ENCODE peak calls at places on chromosome 16, in six cellular contexts. S is AG09309, R is mucosa of descending colon, D is fibroblast of pulmonary artery, T is neural progenitor cell, B is lung. P is an unnamed sample.

GRCh38 chr16:49527621-49528020 is 154.0 kb downstream of the C16orf78 start:
- DNase-seq in R (no peak), T (no peak), D (peak), S (no peak), B (no peak), P (no peak)

GRCh38 chr16:81578015-81578554 is 133.5 kb downstream of the CMIP start:
- DNase-seq in T (no peak), S (no peak), R (no peak), D (no peak), B (no peak), P (no peak)

GRCh38 chr16:9033125-9033830 is 58.2 kb upstream of the HAPSTR1 start:
- DNase-seq in T (peak), B (no peak), R (peak), D (peak), S (no peak), P (peak)

GRCh38 chr16:75306102-75306762 is 54.8 kb upstream of the BCAR1 start:
- DNase-seq in B (no peak), S (no peak), D (no peak), T (no peak), R (peak), P (no peak)

GRCh38 chr16:22926105-22926751 is 112.3 kb downstream of the HS3ST2 start:
- DNase-seq in R (no peak), T (no peak), B (no peak), D (no peak), S (no peak), P (no peak)

GRCh38 chr16:85913141-85913601 is 14.2 kb downstream of the IRF8 start:
- DNase-seq in B (no peak), T (peak), R (no peak), S (no peak), D (no peak), P (no peak)

GRCh38 chr16:8848939-8849391 is 19.8 kb downstream of the CARHSP1 start:
- DNase-seq in R (no peak), D (no peak), B (no peak), S (no peak), T (no peak), P (no peak)

GRCh38 chr16:82761236-82761635 is 134.5 kb downstream of the CDH13 start:
- DNase-seq in B (peak), T (no peak), R (no peak), D (peak), S (peak), P (no peak)

GRCh38 chr16:13036600-13036999 is 135.2 kb downstream of the SHISA9 start:
- DNase-seq in B (no peak), D (peak), T (peak), S (no peak), R (peak), P (peak)

GRCh38 chr16:3058173-3059030 is 7.0 kb upstream of the IL32 start:
- DNase-seq in R (peak), B (no peak), D (peak), S (no peak), T (peak), P (no peak)
- TF ChIP-seq CTCF in R (no peak), B (no peak), D (no peak), S (peak), T (no peak), P (peak)

DNA sequence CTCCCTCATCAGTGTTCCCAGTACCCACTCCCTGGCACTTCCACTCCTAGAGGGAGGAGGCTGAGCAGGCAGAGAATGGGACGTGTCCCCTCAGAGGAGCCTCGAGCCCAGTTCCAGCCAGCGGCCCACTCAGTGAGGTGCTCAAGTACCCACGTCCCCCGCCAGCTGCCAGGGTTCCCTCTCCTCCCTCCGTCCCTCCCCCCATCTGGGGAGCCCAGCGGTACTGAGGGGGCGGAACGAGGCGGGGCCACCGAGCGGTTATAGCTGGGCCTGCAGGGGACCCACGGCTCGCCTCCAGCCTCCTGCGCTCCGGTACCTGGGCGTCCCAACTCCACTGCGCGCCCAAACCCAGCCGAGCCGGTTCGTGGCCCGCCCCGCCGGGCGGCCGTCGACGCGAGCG is at the start of gene NPW:
- DNase-seq in S (no peak), B (no peak), T (peak), D (no peak), R (no peak), P (no peak)
- H3K4me3 ChIP-seq in S (no peak), B (no peak), T (peak), D (no peak), R (no peak), P (no peak)

GRCh38 chr16:90027611-90028010 is 8.4 kb upstream of the DBNDD1 start:
- DNase-seq in R (no peak), S (no peak), B (no peak), D (no peak), T (no peak), P (no peak)

GRCh38 chr16:90023078-90023447 is 3.8 kb upstream of the DBNDD1 start:
- DNase-seq in D (no peak), R (no peak), B (no peak), S (no peak), T (no peak), P (no peak)

GRCh38 chr16:90028985-90029384 is 9.7 kb upstream of the DBNDD1 start:
- DNase-seq in S (no peak), B (no peak), D (no peak), R (no peak), T (no peak), P (no peak)

GRCh38 chr16:90022209-90023077 is 3.2 kb upstream of the DBNDD1 start:
- DNase-seq in T (peak), S (peak), R (peak), D (peak), B (peak), P (peak)

DNA sequence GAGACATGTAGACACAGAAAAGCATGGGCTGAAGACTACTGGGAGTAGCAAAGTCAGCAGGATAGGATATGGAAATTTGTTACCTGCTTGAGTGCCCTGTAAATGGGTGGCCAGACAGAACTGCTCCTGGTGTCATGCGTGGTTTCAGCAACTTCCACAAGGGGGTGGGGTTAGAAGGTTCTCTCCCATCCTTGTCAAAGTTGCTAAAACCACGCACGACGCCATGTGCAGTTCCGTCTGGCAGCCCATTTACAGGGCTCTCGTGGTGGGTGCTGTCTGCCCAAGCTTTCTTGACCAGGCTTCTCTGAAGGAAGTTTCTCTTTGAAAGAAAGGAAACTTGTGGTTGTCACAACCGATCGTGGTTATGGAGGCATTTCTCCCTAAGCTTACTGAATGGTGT is 6.9 kb upstream of the DBNDD1 start:
- DNase-seq in B (no peak), R (no peak), D (no peak), S (no peak), T (no peak), P (no peak)
- TF ChIP-seq CTCF in B (no peak), R (no peak), D (no peak), S (no peak), T (no peak), P (no peak)

DNA sequence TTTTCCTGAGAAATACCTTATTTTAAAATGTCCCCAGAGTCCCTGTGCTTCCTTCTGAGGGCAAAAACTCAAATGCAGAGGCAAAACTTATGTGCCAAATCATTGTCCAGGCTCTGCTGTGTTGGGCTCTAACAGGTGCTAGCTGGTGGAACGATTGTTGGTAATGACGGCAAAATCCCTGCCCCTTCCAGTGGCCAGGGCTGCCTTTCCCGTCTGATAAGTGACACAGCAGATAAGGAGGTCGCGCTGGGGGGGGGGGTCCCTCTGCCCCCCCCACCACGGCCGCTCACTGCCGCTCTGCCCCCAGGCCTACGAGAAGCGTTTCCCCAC is 29.1 kb downstream of the SEC14L5 start:
- DNase-seq in B (no peak), R (no peak), D (no peak), T (no peak), S (no peak), P (no peak)
- H3K4me3 ChIP-seq in B (no peak), R (no peak), D (no peak), T (peak), S (no peak), P (no peak)

DNA sequence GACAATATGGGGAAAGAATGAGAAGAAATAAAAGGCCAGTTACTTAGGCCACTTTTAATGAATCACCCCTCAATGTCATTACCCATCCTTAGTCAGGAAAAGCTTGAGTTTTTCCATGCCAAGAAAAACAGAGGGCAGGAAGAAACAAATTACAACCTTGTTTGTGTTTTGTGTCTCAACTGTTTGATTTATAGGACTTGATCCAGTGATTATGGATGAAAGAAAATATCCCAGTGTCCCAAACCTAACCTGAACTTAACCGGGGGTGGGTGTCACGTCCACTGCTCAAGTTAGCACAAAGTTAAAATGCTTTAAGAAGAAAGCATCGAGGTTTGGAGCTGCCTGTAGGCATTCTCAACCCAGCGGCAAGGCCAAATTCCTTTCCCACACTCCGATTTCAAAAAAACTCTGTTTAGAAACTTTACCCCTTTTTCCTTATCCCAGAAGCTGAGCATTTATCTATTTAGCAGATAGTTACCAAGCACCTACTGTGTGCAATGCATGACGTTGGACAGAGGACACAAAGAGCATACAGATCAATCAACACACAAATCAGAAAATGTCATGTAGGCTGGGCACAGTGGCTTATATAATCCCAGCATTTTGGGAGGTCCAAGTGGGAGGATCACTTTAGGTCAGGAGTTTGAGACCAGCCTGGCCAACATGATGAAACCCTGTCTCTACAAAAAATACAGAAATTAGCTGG is 14.0 kb upstream of the CYB5B start:
- DNase-seq in T (no peak), B (no peak), R (no peak), D (peak), S (no peak), P (no peak)
- TF ChIP-seq CTCF in T (no peak), B (no peak), R (no peak), D (no peak), S (no peak), P (no peak)

GRCh38 chr16:27327586-27327915 is 13.8 kb downstream of the IL4R start:
- DNase-seq in D (no peak), S (no peak), R (no peak), T (no peak), B (no peak), P (no peak)
- H3K4me3 ChIP-seq in D (no peak), S (no peak), R (no peak), T (no peak), B (no peak), P (no peak)

DNA sequence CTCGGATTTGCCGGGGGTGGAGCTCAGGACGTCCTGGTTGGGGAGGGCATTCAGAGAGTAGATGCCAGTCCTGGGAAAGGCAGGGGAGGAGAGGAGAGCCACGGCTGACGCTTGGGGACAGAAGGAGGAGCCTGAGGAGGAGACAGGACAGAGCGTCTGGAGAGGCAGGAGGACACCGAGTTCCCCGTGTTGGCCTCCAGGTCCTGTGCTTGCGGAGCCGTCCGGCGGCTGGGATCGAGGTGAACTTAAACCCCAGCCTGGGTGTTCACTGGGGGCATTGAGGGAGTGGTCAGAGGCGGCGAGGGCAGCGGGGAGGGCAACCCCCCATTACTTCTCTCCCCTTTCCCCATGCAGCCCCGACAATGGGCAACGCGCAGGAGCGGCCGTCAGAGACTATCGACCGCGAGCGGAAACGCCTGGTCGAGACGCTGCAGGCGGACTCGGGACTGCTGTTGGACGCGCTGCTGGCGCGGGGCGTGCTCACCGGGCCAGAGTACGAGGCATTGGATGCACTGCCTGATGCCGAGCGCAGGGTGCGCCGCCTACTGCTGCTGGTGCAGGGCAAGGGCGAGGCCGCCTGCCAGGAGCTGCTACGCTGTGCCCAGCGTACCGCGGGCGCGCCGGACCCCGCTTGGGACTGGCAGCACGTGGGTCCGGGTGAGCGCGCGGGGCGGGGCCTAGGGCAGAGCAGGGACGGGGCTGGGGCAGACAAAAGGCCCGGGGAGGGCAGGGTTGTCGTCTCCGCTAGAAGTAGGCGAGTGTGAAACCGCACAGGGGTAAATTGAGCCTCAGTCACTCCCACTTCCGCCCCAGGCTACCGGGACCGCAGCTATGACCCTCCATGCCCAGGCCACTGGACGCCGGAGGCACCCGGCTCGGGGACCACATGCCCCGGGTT is 3.7 kb downstream of the NOL3 start:
- DNase-seq in S (no peak), T (peak), R (peak), B (peak), D (peak), P (peak)
- TF ChIP-seq CTCF in S (peak), T (peak), R (peak), B (peak), D (peak), P (peak)

GRCh38 chr16:57300387-57301125 is 16.1 kb upstream of the PLLP start:
- DNase-seq in R (peak), B (peak), D (peak), T (peak), S (peak), P (peak)

GRCh38 chr16:57299719-57300386 is 15.4 kb upstream of the PLLP start:
- DNase-seq in R (peak), T (peak), B (peak), D (peak), S (peak), P (peak)

GRCh38 chr16:57299009-57299718 is 14.7 kb upstream of the PLLP start:
- DNase-seq in D (no peak), S (no peak), B (peak), R (peak), T (no peak), P (no peak)

GRCh38 chr16:57303021-57303909 is 18.8 kb upstream of the PLLP start:
- DNase-seq in D (no peak), B (no peak), R (no peak), S (no peak), T (no peak), P (no peak)

GRCh38 chr16:57301126-57301817 is 16.8 kb upstream of the PLLP start:
- DNase-seq in T (no peak), R (peak), D (no peak), B (no peak), S (no peak), P (no peak)
- H3K4me3 ChIP-seq in T (peak), R (no peak), D (no peak), B (no peak), S (no peak), P (no peak)

P was measured in LNCaP clone FGC.